ENCODE peak calls at places on chromosomes 4 and X, in eight cellular contexts. N, L, E, I, K, B, M and D are unnamed samples.

GRCh38 chr4:2672700-2673099 is 83.4 kb downstream of the TNIP2 start:
- DNase-seq in I (no peak), B (no peak), N (no peak), E (no peak), L (no peak), M (no peak), K (no peak), D (no peak)

GRCh38 chrX:115339441-115340025 is 50.0 kb downstream of the LUZP4 start:
- DNase-seq in B (no peak), E (no peak), N (no peak), L (no peak), K (no peak), M (no peak), I (no peak), D (no peak)

GRCh38 chrX:124338733-124339514 is 6.5 kb downstream of the TEX13D start:
- DNase-seq in B (no peak), M (no peak), I (no peak), E (no peak), L (no peak), K (no peak), N (no peak), D (no peak)

GRCh38 chr4:66123195-66123594 is 452.9 kb upstream of the EPHA5 start:
- DNase-seq in E (no peak), K (no peak), N (no peak), M (no peak), B (no peak), I (no peak), L (no peak), D (no peak)

GRCh38 chrX:70554081-70554480 is 109.4 kb downstream of the DLG3 start:
- DNase-seq in M (peak; percentile 16), E (no peak), K (peak; percentile 8), L (no peak), B (no peak), N (no peak), I (no peak), D (no peak)

GRCh38 chr4:176818531-176818930 is 25.8 kb upstream of the VEGFC start:
- DNase-seq in L (no peak), B (no peak), K (no peak), E (no peak), M (no peak), N (no peak), I (no peak), D (no peak)

GRCh38 chrX:68754406-68754805 is 74.4 kb upstream of the EFNB1 start:
- DNase-seq in N (no peak), L (no peak), K (no peak), M (no peak), E (no peak), B (no peak), I (no peak), D (no peak)

GRCh38 chrX:135000516-135000915 is 9.7 kb downstream of the SMIM10 start:
- DNase-seq in K (no peak), N (no peak), I (no peak), E (no peak), M (no peak), B (no peak), L (no peak), D (no peak)

GRCh38 chrX:129347291-129347690 is 176.0 kb downstream of the SMARCA1 start:
- DNase-seq in M (no peak), I (no peak), L (no peak), K (peak; percentile 17), E (peak; percentile 39), N (no peak), B (no peak), D (no peak)

GRCh38 chrX:23901065-23901464 is 6.7 kb downstream of the APOO start:
- DNase-seq in K (peak; percentile 87), B (no peak), I (no peak), M (peak; percentile 51), E (no peak), L (no peak), N (no peak), D (no peak)

GRCh38 chr4:147578057-147578476 is 39.1 kb upstream of the TMEM184C start:
- DNase-seq in K (peak; percentile 84), I (no peak), M (peak; percentile 3), L (peak; percentile 30), B (no peak), E (no peak), N (no peak), D (no peak)

GRCh38 chr4:24657768-24658617 is 73.6 kb upstream of the DHX15 start:
- DNase-seq in L (no peak), K (peak; percentile 77), M (peak; percentile 73), B (peak; percentile 71), I (peak; percentile 36), N (no peak), E (no peak), D (peak; percentile 74)

GRCh38 chrX:16472345-16472744 is 177.6 kb upstream of the S100G start:
- DNase-seq in I (no peak), E (no peak), K (no peak), M (no peak), L (no peak), N (no peak), B (no peak), D (no peak)

GRCh38 chrX:65723706-65724105 is 56.3 kb downstream of the MSN start:
- DNase-seq in N (no peak), L (no peak), E (no peak), K (no peak), I (no peak), B (no peak), M (no peak), D (no peak)

DNA sequence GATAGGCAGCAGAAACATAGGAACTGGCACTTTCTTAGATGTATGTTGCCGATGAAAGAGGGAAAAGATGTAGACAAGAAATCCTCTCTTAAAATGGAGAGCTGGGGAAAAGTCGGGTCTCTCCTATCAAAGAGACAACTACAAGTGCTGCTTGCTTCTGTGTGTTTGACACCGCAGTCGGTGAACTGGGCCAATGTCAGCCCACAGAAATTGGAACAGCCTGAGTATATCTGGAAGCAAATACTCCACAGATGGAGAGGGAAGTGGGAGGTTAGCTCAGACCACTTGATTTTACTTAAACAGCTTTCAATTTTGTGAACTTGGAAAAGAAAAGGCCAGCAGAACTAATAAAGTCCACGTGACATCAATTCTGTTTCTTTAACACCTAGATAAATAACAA is 230.8 kb upstream of the FAT1 start:
- DNase-seq in L (no peak), N (no peak), K (no peak), E (no peak), B (no peak), I (no peak), M (no peak), D (no peak)
- H3K4me1 ChIP-seq in L (no peaks in the 10 kb centered on the region), N (no peaks in the 10 kb centered on the region), K (no peaks in the 10 kb centered on the region), E (no peaks in the 10 kb centered on the region), B (no peaks in the 10 kb centered on the region), I (no peaks in the 10 kb centered on the region), M (peaks cover 9% of the 10 kb centered on the region), D (no peaks in the 10 kb centered on the region)

GRCh38 chr4:184417802-184418511 is 56.4 kb downstream of the IRF2 start:
- DNase-seq in E (no peak), L (no peak), I (no peak), M (peak; percentile 27), K (peak; percentile 60), B (no peak), N (no peak), D (no peak)

GRCh38 chr4:184419976-184420375 is 54.4 kb downstream of the IRF2 start:
- DNase-seq in K (no peak), M (no peak), I (no peak), L (no peak), E (no peak), N (no peak), B (no peak), D (no peak)

GRCh38 chr4:184420402-184420801 is 53.9 kb downstream of the IRF2 start:
- DNase-seq in M (no peak), L (no peak), E (no peak), I (no peak), K (no peak), N (no peak), B (no peak), D (no peak)

GRCh38 chr4:184415071-184415470 is 59.3 kb downstream of the IRF2 start:
- DNase-seq in E (no peak), I (no peak), K (no peak), L (no peak), B (no peak), M (no peak), N (no peak), D (no peak)

DNA sequence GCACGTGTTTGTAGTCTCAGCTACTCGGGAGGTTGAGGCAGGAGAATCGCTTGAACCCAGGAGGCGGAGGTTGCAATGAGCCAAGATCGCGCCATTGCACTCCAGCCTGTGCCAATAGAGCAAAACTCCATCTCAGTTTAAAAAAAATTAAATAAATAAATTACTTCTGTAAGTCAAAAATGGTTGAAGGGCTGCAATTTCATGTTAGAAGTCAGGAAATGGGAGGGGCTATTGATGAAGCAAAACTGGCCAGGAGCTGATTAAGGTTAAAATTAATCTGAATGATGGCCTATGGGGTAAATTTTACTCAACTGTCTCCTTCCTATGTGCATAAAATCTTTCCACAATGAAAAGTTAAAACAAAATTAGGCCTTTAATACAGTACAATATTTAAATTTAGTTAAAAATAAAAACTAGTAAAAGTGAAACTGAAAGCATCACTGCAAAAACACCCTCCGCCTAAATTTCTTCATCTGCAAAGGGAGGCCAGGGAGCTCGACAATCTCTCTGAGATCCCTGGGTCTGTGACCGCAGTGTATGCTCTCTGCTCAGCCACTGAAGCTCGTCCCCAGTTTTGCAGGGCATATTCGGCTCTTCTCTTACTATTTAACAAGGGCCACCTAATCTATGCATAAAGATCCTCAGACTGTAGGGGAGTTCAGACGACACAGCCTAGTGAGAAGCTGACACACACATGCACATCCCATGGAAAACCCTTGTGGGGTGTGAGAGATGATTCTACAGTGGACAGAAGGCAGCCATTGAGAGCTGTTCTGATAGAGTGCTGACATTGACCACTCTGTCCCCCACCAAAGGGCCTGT is 57.2 kb downstream of the IRF2 start:
- DNase-seq in E (no peak), N (no peak), L (no peak), M (no peak), B (no peak), K (no peak), I (no peak), D (peak; percentile 39)
- H3K4me3 ChIP-seq in E (no peak overlapping the region), N (peak overlapping the region; percentile 31), L (peak overlapping the region; percentile 11), M (no peak overlapping the region), B (peak overlapping the region; percentile 18), K (no peak overlapping the region), I (peak overlapping the region; percentile 30), D (no peak overlapping the region)

DNA sequence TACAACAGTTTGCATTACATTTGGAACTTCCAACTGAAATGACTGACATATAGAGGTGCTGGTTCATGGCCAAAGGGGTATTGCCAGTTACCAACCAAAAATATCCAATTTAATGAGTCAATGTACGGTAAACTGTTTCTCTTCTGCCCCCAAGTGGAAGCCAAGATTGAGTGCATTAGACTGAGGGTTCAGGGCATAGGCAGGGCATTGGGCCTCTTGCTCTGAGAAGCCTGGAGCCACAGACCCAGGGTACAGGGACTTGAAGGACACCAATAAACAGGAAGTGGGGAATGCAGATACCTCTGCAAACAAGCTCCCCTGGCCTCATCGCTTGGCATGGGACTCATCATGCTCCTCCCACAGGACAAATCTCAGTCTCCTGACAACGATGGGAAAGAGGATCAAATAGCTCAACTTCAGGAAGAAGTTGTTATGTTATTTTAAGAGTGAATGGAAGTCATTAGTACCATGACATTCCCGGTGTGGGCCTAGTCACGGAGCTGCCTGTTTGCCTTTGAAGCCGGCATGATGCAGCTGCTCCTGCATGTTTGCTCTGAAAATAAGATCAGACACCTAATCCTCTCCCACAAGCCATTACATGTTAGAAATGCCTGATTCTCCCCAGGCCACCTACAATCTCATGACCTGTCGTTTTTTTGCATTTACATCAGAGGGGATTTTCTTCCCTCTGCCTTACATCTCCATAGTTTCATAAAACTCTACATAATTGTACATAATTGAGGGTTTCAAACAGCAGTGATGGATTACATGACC is 224.2 kb downstream of the RCHY1 start:
- DNase-seq in L (no peak), I (no peak), B (peak; percentile 26), K (peak; percentile 14), E (peak; percentile 27), N (no peak), M (peak; percentile 20), D (peak; percentile 14)
- TF ChIP-seq EP300 in L (no peak), I (no peak), B (no peak), K (no peak), E (no peak), N (no peak), M (no peak), D (no peak)

GRCh38 chr4:168765726-168766125 is 244.3 kb downstream of the CBR4 start:
- DNase-seq in K (peak; percentile 20), L (no peak), E (no peak), N (no peak), M (no peak), I (no peak), B (peak; percentile 64), D (peak; percentile 69)
- H3K4me1 ChIP-seq in K (peaks cover 39% of the 10 kb centered on the region), L (peaks cover 1% of the 10 kb centered on the region), E (no peaks in the 10 kb centered on the region), N (peaks cover 37% of the 10 kb centered on the region), M (no peaks in the 10 kb centered on the region), I (peaks cover 33% of the 10 kb centered on the region), B (peaks cover 43% of the 10 kb centered on the region), D (peaks cover 58% of the 10 kb centered on the region)